ENCODE peak calls at places on chromosomes 4 and X, in six cellular contexts. One of them, this sample, is unnamed.

GRCh38 chr4:182143086-182143821 is 99.9 kb upstream of the TENM3 start:
- DNase-seq in neural progenitor cell: peak
- DNase-seq in CD8-positive, alpha-beta memory T cell: no peak
- DNase-seq in NCI-H1105 treated with DMSO at 0.1 percent for 48 hours: no peak
- DNase-seq in anterior cingulate cortex: no peak
- DNase-seq in adipocyte: peak
- DNase-seq in this sample: no peak

GRCh38 chr4:7476820-7477219 is 42.1 kb upstream of the PSAPL1 start:
- DNase-seq in NCI-H1105 treated with DMSO at 0.1 percent for 48 hours: no peak
- DNase-seq in adipocyte: no peak
- DNase-seq in neural progenitor cell: no peak
- DNase-seq in CD8-positive, alpha-beta memory T cell: no peak
- DNase-seq in anterior cingulate cortex: no peak
- DNase-seq in this sample: no peak

GRCh38 chr4:109232666-109233065 is 69.8 kb downstream of the COL25A1 start:
- DNase-seq in CD8-positive, alpha-beta memory T cell: no peak
- DNase-seq in adipocyte: no peak
- DNase-seq in NCI-H1105 treated with DMSO at 0.1 percent for 48 hours: no peak
- DNase-seq in anterior cingulate cortex: no peak
- DNase-seq in neural progenitor cell: no peak
- DNase-seq in this sample: no peak

GRCh38 chr4:25442863-25443307 is 65.8 kb downstream of the ANAPC4 start:
- DNase-seq in anterior cingulate cortex: no peak
- DNase-seq in neural progenitor cell: peak
- DNase-seq in NCI-H1105 treated with DMSO at 0.1 percent for 48 hours: no peak
- DNase-seq in CD8-positive, alpha-beta memory T cell: no peak
- DNase-seq in adipocyte: no peak
- DNase-seq in this sample: no peak

GRCh38 chr4:152460488-152460887 is 75.4 kb downstream of the FBXW7 start:
- DNase-seq in adipocyte: peak
- DNase-seq in NCI-H1105 treated with DMSO at 0.1 percent for 48 hours: no peak
- DNase-seq in CD8-positive, alpha-beta memory T cell: no peak
- DNase-seq in neural progenitor cell: no peak
- DNase-seq in anterior cingulate cortex: no peak
- DNase-seq in this sample: peak

GRCh38 chr4:5120468-5120867 is 69.2 kb downstream of the STK32B start:
- DNase-seq in adipocyte: no peak
- DNase-seq in CD8-positive, alpha-beta memory T cell: no peak
- DNase-seq in neural progenitor cell: no peak
- DNase-seq in anterior cingulate cortex: no peak
- DNase-seq in NCI-H1105 treated with DMSO at 0.1 percent for 48 hours: no peak
- DNase-seq in this sample: no peak

GRCh38 chrX:119549327-119550016 is 15.7 kb downstream of the STEEP1 start:
- DNase-seq in NCI-H1105 treated with DMSO at 0.1 percent for 48 hours: no peak
- DNase-seq in neural progenitor cell: no peak
- DNase-seq in CD8-positive, alpha-beta memory T cell: no peak
- DNase-seq in adipocyte: no peak
- DNase-seq in anterior cingulate cortex: no peak
- DNase-seq in this sample: no peak

GRCh38 chrX:17792842-17793241 is 55.5 kb downstream of the SCML1 start:
- DNase-seq in anterior cingulate cortex: peak
- DNase-seq in neural progenitor cell: no peak
- DNase-seq in NCI-H1105 treated with DMSO at 0.1 percent for 48 hours: no peak
- DNase-seq in adipocyte: no peak
- DNase-seq in CD8-positive, alpha-beta memory T cell: no peak
- DNase-seq in this sample: no peak

GRCh38 chr4:103199009-103199408 is 866 bp upstream of the CENPE start:
- DNase-seq in anterior cingulate cortex: no peak
- DNase-seq in neural progenitor cell: no peak
- DNase-seq in adipocyte: no peak
- DNase-seq in NCI-H1105 treated with DMSO at 0.1 percent for 48 hours: no peak
- DNase-seq in CD8-positive, alpha-beta memory T cell: no peak
- DNase-seq in this sample: no peak

GRCh38 chr4:113474017-113474416 is 287.5 kb downstream of the CAMK2D start:
- DNase-seq in adipocyte: peak
- DNase-seq in neural progenitor cell: no peak
- DNase-seq in CD8-positive, alpha-beta memory T cell: no peak
- DNase-seq in NCI-H1105 treated with DMSO at 0.1 percent for 48 hours: no peak
- DNase-seq in anterior cingulate cortex: no peak
- DNase-seq in this sample: peak

GRCh38 chr4:25425361-25425760 is 48.3 kb downstream of the ANAPC4 start:
- DNase-seq in anterior cingulate cortex: no peak
- DNase-seq in adipocyte: no peak
- DNase-seq in CD8-positive, alpha-beta memory T cell: no peak
- DNase-seq in NCI-H1105 treated with DMSO at 0.1 percent for 48 hours: no peak
- DNase-seq in neural progenitor cell: no peak
- DNase-seq in this sample: no peak

GRCh38 chrX:11401966-11402365 is 108.8 kb downstream of the AMELX start:
- DNase-seq in NCI-H1105 treated with DMSO at 0.1 percent for 48 hours: no peak
- DNase-seq in CD8-positive, alpha-beta memory T cell: no peak
- DNase-seq in anterior cingulate cortex: no peak
- DNase-seq in neural progenitor cell: no peak
- DNase-seq in adipocyte: peak
- DNase-seq in this sample: no peak

GRCh38 chr4:111697176-111697962 is 447.9 kb upstream of the FAM241A start:
- DNase-seq in CD8-positive, alpha-beta memory T cell: no peak
- DNase-seq in anterior cingulate cortex: no peak
- DNase-seq in adipocyte: no peak
- DNase-seq in neural progenitor cell: no peak
- DNase-seq in NCI-H1105 treated with DMSO at 0.1 percent for 48 hours: no peak
- DNase-seq in this sample: no peak

GRCh38 chrX:118116308-118117068 is at the start of gene KLHL13:
- DNase-seq in anterior cingulate cortex: peak
- DNase-seq in NCI-H1105 treated with DMSO at 0.1 percent for 48 hours: peak
- DNase-seq in neural progenitor cell: peak
- DNase-seq in adipocyte: peak
- DNase-seq in CD8-positive, alpha-beta memory T cell: no peak
- DNase-seq in this sample: no peak

GRCh38 chrX:51334276-51334675 is 1.7 kb downstream of the NUDT10 start:
- DNase-seq in NCI-H1105 treated with DMSO at 0.1 percent for 48 hours: no peak
- DNase-seq in anterior cingulate cortex: no peak
- DNase-seq in CD8-positive, alpha-beta memory T cell: no peak
- DNase-seq in neural progenitor cell: no peak
- DNase-seq in adipocyte: no peak
- DNase-seq in this sample: no peak

GRCh38 chr4:56909083-56909981 is 1.6 kb downstream of the REST start:
- DNase-seq in NCI-H1105 treated with DMSO at 0.1 percent for 48 hours: no peak
- DNase-seq in neural progenitor cell: peak
- DNase-seq in CD8-positive, alpha-beta memory T cell: peak
- DNase-seq in adipocyte: peak
- DNase-seq in anterior cingulate cortex: peak
- DNase-seq in this sample: peak

GRCh38 chr4:158644755-158645154 is 26.9 kb downstream of the C4orf46 start:
- DNase-seq in neural progenitor cell: no peak
- DNase-seq in anterior cingulate cortex: no peak
- DNase-seq in NCI-H1105 treated with DMSO at 0.1 percent for 48 hours: no peak
- DNase-seq in CD8-positive, alpha-beta memory T cell: no peak
- DNase-seq in adipocyte: peak
- DNase-seq in this sample: no peak

GRCh38 chr4:14865804-14866203 is 136.5 kb upstream of the CPEB2 start:
- DNase-seq in anterior cingulate cortex: no peak
- DNase-seq in NCI-H1105 treated with DMSO at 0.1 percent for 48 hours: no peak
- DNase-seq in CD8-positive, alpha-beta memory T cell: no peak
- DNase-seq in neural progenitor cell: no peak
- DNase-seq in adipocyte: peak
- DNase-seq in this sample: peak

GRCh38 chr4:150886597-150886996 is 128.5 kb downstream of the LRBA start:
- DNase-seq in neural progenitor cell: no peak
- DNase-seq in anterior cingulate cortex: no peak
- DNase-seq in CD8-positive, alpha-beta memory T cell: no peak
- DNase-seq in NCI-H1105 treated with DMSO at 0.1 percent for 48 hours: no peak
- DNase-seq in adipocyte: peak
- DNase-seq in this sample: no peak

GRCh38 chrX:2464677-2465166 is 36.1 kb downstream of the DHRSX start:
- DNase-seq in neural progenitor cell: peak
- DNase-seq in CD8-positive, alpha-beta memory T cell: no peak
- DNase-seq in NCI-H1105 treated with DMSO at 0.1 percent for 48 hours: no peak
- DNase-seq in anterior cingulate cortex: no peak
- DNase-seq in adipocyte: no peak
- DNase-seq in this sample: no peak

GRCh38 chr4:48493485-48494100 is 3.5 kb downstream of the ZAR1 start:
- DNase-seq in anterior cingulate cortex: no peak
- DNase-seq in NCI-H1105 treated with DMSO at 0.1 percent for 48 hours: no peak
- DNase-seq in adipocyte: peak
- DNase-seq in neural progenitor cell: no peak
- DNase-seq in CD8-positive, alpha-beta memory T cell: no peak
- DNase-seq in this sample: no peak

GRCh38 chr4:33386761-33387160 is 2666.6 kb downstream of the PCDH7 start:
- DNase-seq in adipocyte: no peak
- DNase-seq in CD8-positive, alpha-beta memory T cell: no peak
- DNase-seq in NCI-H1105 treated with DMSO at 0.1 percent for 48 hours: no peak
- DNase-seq in anterior cingulate cortex: no peak
- DNase-seq in neural progenitor cell: no peak
- DNase-seq in this sample: no peak

GRCh38 chrX:29090811-29091210 is 503.6 kb downstream of the IL1RAPL1 start:
- DNase-seq in NCI-H1105 treated with DMSO at 0.1 percent for 48 hours: no peak
- DNase-seq in anterior cingulate cortex: peak
- DNase-seq in CD8-positive, alpha-beta memory T cell: no peak
- DNase-seq in neural progenitor cell: peak
- DNase-seq in adipocyte: peak
- DNase-seq in this sample: peak

GRCh38 chr4:186557061-186557460 is 1.7 kb upstream of the MTNR1A start:
- DNase-seq in adipocyte: no peak
- DNase-seq in NCI-H1105 treated with DMSO at 0.1 percent for 48 hours: no peak
- DNase-seq in anterior cingulate cortex: no peak
- DNase-seq in neural progenitor cell: no peak
- DNase-seq in CD8-positive, alpha-beta memory T cell: no peak
- DNase-seq in this sample: no peak

GRCh38 chrX:109974906-109975655 is 27.8 kb upstream of the TMEM164 start:
- DNase-seq in adipocyte: no peak
- DNase-seq in NCI-H1105 treated with DMSO at 0.1 percent for 48 hours: no peak
- DNase-seq in anterior cingulate cortex: no peak
- DNase-seq in CD8-positive, alpha-beta memory T cell: no peak
- DNase-seq in neural progenitor cell: no peak
- DNase-seq in this sample: no peak

GRCh38 chrX:18617351-18617750 is 54.6 kb downstream of the RS1 start:
- DNase-seq in anterior cingulate cortex: no peak
- DNase-seq in CD8-positive, alpha-beta memory T cell: no peak
- DNase-seq in neural progenitor cell: peak
- DNase-seq in NCI-H1105 treated with DMSO at 0.1 percent for 48 hours: peak
- DNase-seq in adipocyte: peak
- DNase-seq in this sample: peak

GRCh38 chrX:17680732-17681413 is 56.4 kb upstream of the SCML1 start:
- DNase-seq in adipocyte: peak
- DNase-seq in CD8-positive, alpha-beta memory T cell: no peak
- DNase-seq in neural progenitor cell: no peak
- DNase-seq in NCI-H1105 treated with DMSO at 0.1 percent for 48 hours: no peak
- DNase-seq in anterior cingulate cortex: no peak
- DNase-seq in this sample: no peak

GRCh38 chr4:98148856-98149255 is 5.6 kb upstream of the STPG2 start:
- DNase-seq in neural progenitor cell: no peak
- DNase-seq in CD8-positive, alpha-beta memory T cell: no peak
- DNase-seq in NCI-H1105 treated with DMSO at 0.1 percent for 48 hours: no peak
- DNase-seq in anterior cingulate cortex: no peak
- DNase-seq in adipocyte: peak
- DNase-seq in this sample: peak

GRCh38 chr4:86935499-86935832 is 655 bp downstream of the AFF1 start:
- DNase-seq in neural progenitor cell: no peak
- DNase-seq in CD8-positive, alpha-beta memory T cell: peak
- DNase-seq in anterior cingulate cortex: no peak
- DNase-seq in NCI-H1105 treated with DMSO at 0.1 percent for 48 hours: no peak
- DNase-seq in adipocyte: no peak
- DNase-seq in this sample: no peak

GRCh38 chr4:24793219-24794005 is 2.0 kb upstream of the SOD3 start:
- DNase-seq in anterior cingulate cortex: no peak
- DNase-seq in adipocyte: no peak
- DNase-seq in neural progenitor cell: peak
- DNase-seq in CD8-positive, alpha-beta memory T cell: no peak
- DNase-seq in NCI-H1105 treated with DMSO at 0.1 percent for 48 hours: no peak
- DNase-seq in this sample: peak

GRCh38 chr4:185512516-185512915 is 22.8 kb downstream of the PDLIM3 start:
- DNase-seq in adipocyte: peak
- DNase-seq in NCI-H1105 treated with DMSO at 0.1 percent for 48 hours: no peak
- DNase-seq in anterior cingulate cortex: no peak
- DNase-seq in neural progenitor cell: no peak
- DNase-seq in CD8-positive, alpha-beta memory T cell: no peak
- DNase-seq in this sample: no peak

GRCh38 chr4:178316211-178316610 is 874.0 kb upstream of the AGA start:
- DNase-seq in NCI-H1105 treated with DMSO at 0.1 percent for 48 hours: no peak
- DNase-seq in CD8-positive, alpha-beta memory T cell: no peak
- DNase-seq in anterior cingulate cortex: no peak
- DNase-seq in neural progenitor cell: no peak
- DNase-seq in adipocyte: no peak
- DNase-seq in this sample: no peak

This sample was measured in NCI-H226.